ENCODE peak calls at places on chromosomes 13 and 19, in five cellular contexts. G is endodermal cell, S is C1 segment of cervical spinal cord, M is astrocyte of the cerebellum, L is lung. B is an unnamed sample.
A peak's percentile ranks its signal among the peaks of the same experiment; 100 is the strongest.

GRCh38 chr19:14394167-14394566 is 12.9 kb downstream of the ADGRE5 start:
- DNase-seq in M (no peak), G (no peak), S (no peak), L (no peak), B (no peak)

GRCh38 chr13:49527123-49527522 is 31.4 kb downstream of the PHF11 start:
- DNase-seq in G (no peak), S (no peak), L (no peak), M (no peak), B (no peak)

GRCh38 chr19:50728084-50728737 is 5.0 kb downstream of the CLEC11A start:
- DNase-seq in S (peak; percentile 91), M (no peak), G (peak; percentile 99), L (no peak), B (peak; percentile 39)

GRCh38 chr13:75372517-75372916 is 109.5 kb downstream of the TBC1D4 start:
- DNase-seq in L (no peak), M (no peak), S (no peak), G (no peak), B (no peak)

GRCh38 chr19:8210660-8211101 is 1.5 kb downstream of the CERS4 start:
- DNase-seq in M (no peak), L (no peak), G (no peak), S (no peak), B (no peak)

GRCh38 chr19:31555634-31556215 is 206.5 kb upstream of the TSHZ3 start:
- DNase-seq in L (no peak), G (no peak), M (no peak), S (no peak), B (no peak)

GRCh38 chr19:38838208-38838985 is 6.8 kb upstream of the ECH1 start:
- DNase-seq in M (no peak), G (no peak), S (no peak), L (no peak), B (peak; percentile 61)

GRCh38 chr19:56837492-56837891 is 3.0 kb downstream of the PEG3 start:
- DNase-seq in G (no peak), L (peak; percentile 72), S (peak; percentile 85), M (no peak), B (peak; percentile 47)

GRCh38 chr13:113976711-113977684 is 3.1 kb upstream of the C13orf46 start:
- DNase-seq in L (no peak), M (peak; percentile 31), S (no peak), G (no peak), B (peak; percentile 37)

GRCh38 chr19:1406818-1407661 is at the start of gene DAZAP1:
- DNase-seq in M (peak; percentile 93), G (peak; percentile 99), S (peak; percentile 96), L (peak; percentile 97), B (peak; percentile 82)

GRCh38 chr13:26872444-26873173 is 112.0 kb upstream of the GPR12 start:
- DNase-seq in S (peak; percentile 30), L (no peak), M (no peak), G (peak; percentile 92), B (no peak)

GRCh38 chr13:102700088-102701031 is 5.5 kb upstream of the METTL21C start:
- DNase-seq in G (no peak), S (no peak), L (no peak), M (no peak), B (no peak)

GRCh38 chr19:5963855-5964254 is 14.1 kb downstream of the RANBP3 start:
- DNase-seq in L (no peak), M (no peak), S (no peak), G (no peak), B (no peak)

GRCh38 chr19:19820774-19821315 is 705 bp downstream of the ZNF506 start:
- DNase-seq in S (no peak), G (peak; percentile 40), M (no peak), L (no peak), B (no peak)

GRCh38 chr13:53237696-53238095 is 209.1 kb downstream of the OLFM4 start:
- DNase-seq in L (no peak), S (no peak), M (no peak), G (peak; percentile 69), B (no peak)

GRCh38 chr19:2235396-2236284 is 489 bp downstream of the PLEKHJ1 start:
- DNase-seq in S (no peak), G (no peak), M (no peak), L (peak; percentile 62), B (no peak)

GRCh38 chr13:54415753-54416366 is 1387.2 kb downstream of the OLFM4 start:
- DNase-seq in G (peak; percentile 70), S (no peak), L (no peak), M (no peak), B (no peak)

GRCh38 chr19:19176950-19177349 is 6.9 kb upstream of the MEF2B start:
- DNase-seq in L (no peak), S (no peak), G (peak; percentile 67), M (no peak), B (no peak)

GRCh38 chr19:48461982-48462655 is 6.7 kb downstream of the KCNJ14 start:
- DNase-seq in M (no peak), S (no peak), G (peak; percentile 94), L (no peak), B (no peak)

GRCh38 chr13:100875392-100876043 is 200.9 kb upstream of the TMTC4 start:
- DNase-seq in L (no peak), G (no peak), S (no peak), M (peak; percentile 95), B (peak; percentile 85)

GRCh38 chr13:104385409-104385808 is 1319.2 kb upstream of the SLC10A2 start:
- DNase-seq in L (no peak), S (no peak), M (peak; percentile 58), G (no peak), B (peak; percentile 37)

GRCh38 chr13:111280666-111281577 is 39.5 kb upstream of the TEX29 start:
- DNase-seq in G (no peak), S (no peak), L (peak; percentile 13), M (no peak), B (no peak)

GRCh38 chr19:35738021-35738886 is 4.0 kb downstream of the IGFLR1 start:
- DNase-seq in L (no peak), G (no peak), S (no peak), M (no peak), B (no peak)

GRCh38 chr19:12527034-12527836 is 24.0 kb downstream of the ZNF564 start:
- DNase-seq in S (no peak), G (no peak), L (no peak), M (no peak), B (no peak)

GRCh38 chr13:26015276-26015934 is 36.4 kb downstream of the SHISA2 start:
- DNase-seq in S (no peak), M (no peak), L (no peak), G (no peak), B (no peak)

GRCh38 chr13:90974249-90974954 is 373.1 kb upstream of the MIR17HG start:
- DNase-seq in S (no peak), M (no peak), G (no peak), L (no peak), B (no peak)

GRCh38 chr19:29664753-29665214 is 477 bp upstream of the PLEKHF1 start:
- DNase-seq in M (no peak), L (no peak), S (no peak), G (no peak), B (no peak)

GRCh38 chr19:55305983-55306562 is 19.1 kb downstream of the TMEM150B start:
- DNase-seq in L (no peak), M (no peak), G (peak; percentile 54), S (no peak), B (no peak)

GRCh38 chr13:98546402-98546801 is 30.5 kb downstream of the STK24 start:
- DNase-seq in S (no peak), L (no peak), G (no peak), M (no peak), B (no peak)

GRCh38 chr19:49434907-49435577 is 6.3 kb downstream of the SLC17A7 start:
- DNase-seq in M (no peak), S (peak; percentile 73), G (no peak), L (no peak), B (no peak)

GRCh38 chr19:57664269-57665127 is 4.2 kb upstream of the ZSCAN4 start:
- DNase-seq in S (peak; percentile 66), L (peak; percentile 29), G (peak; percentile 84), M (peak; percentile 8), B (no peak)

GRCh38 chr13:85974604-85975366 is 175.6 kb upstream of the SLITRK6 start:
- DNase-seq in M (no peak), G (no peak), L (no peak), S (no peak), B (peak; percentile 5)

GRCh38 chr19:4504874-4505569 is 13.3 kb downstream of the PLIN4 start:
- DNase-seq in S (no peak), M (no peak), L (no peak), G (no peak), B (no peak)

GRCh38 chr19:55486971-55487883 is 1.0 kb upstream of the SSC5D start:
- DNase-seq in S (peak; percentile 64), L (no peak), M (peak; percentile 88), G (peak; percentile 78), B (peak; percentile 85)